ENCODE peak calls at places on chromosomes 11 and 22, in six cellular contexts. One of them, this sample, is unnamed.
A peak's percentile ranks its signal among the peaks of the same experiment; 100 is the strongest.

GRCh38 chr22:22934543-22935055 is 47.0 kb downstream of the IGLL5 start:
- DNase-seq in CD4-positive, alpha-beta T cell: no peak
- DNase-seq in BJ: no peak
- DNase-seq in mesothelial cell of epicardium: no peak
- DNase-seq in transverse colon: no peak
- DNase-seq in astrocyte of the spinal cord: no peak
- DNase-seq in this sample: no peak

GRCh38 chr22:30872282-30873041 is 96.1 kb downstream of the MORC2 start:
- DNase-seq in CD4-positive, alpha-beta T cell: no peak
- DNase-seq in BJ: no peak
- DNase-seq in mesothelial cell of epicardium: peak; percentile 29
- DNase-seq in transverse colon: peak; percentile 1
- DNase-seq in astrocyte of the spinal cord: no peak
- DNase-seq in this sample: no peak

GRCh38 chr11:123543796-123544195 is 110.6 kb downstream of the SCN3B start:
- DNase-seq in CD4-positive, alpha-beta T cell: no peak
- DNase-seq in BJ: peak; percentile 89
- DNase-seq in mesothelial cell of epicardium: no peak
- DNase-seq in transverse colon: no peak
- DNase-seq in astrocyte of the spinal cord: peak; percentile 75
- DNase-seq in this sample: no peak

GRCh38 chr11:89184021-89184420 is 6.3 kb downstream of the TYR start:
- DNase-seq in CD4-positive, alpha-beta T cell: no peak
- DNase-seq in BJ: no peak
- DNase-seq in mesothelial cell of epicardium: no peak
- DNase-seq in transverse colon: no peak
- DNase-seq in astrocyte of the spinal cord: peak; percentile 72
- DNase-seq in this sample: no peak

GRCh38 chr11:84045146-84045545 is 759.0 kb upstream of the CCDC90B start:
- DNase-seq in CD4-positive, alpha-beta T cell: no peak
- DNase-seq in BJ: no peak
- DNase-seq in mesothelial cell of epicardium: no peak
- DNase-seq in transverse colon: no peak
- DNase-seq in astrocyte of the spinal cord: no peak
- DNase-seq in this sample: no peak

GRCh38 chr22:42114721-42115120 is 15.9 kb downstream of the CYP2D6 start:
- DNase-seq in CD4-positive, alpha-beta T cell: no peak
- DNase-seq in BJ: no peak
- DNase-seq in mesothelial cell of epicardium: no peak
- DNase-seq in transverse colon: no peak
- DNase-seq in astrocyte of the spinal cord: no peak
- DNase-seq in this sample: peak; percentile 43

GRCh38 chr11:112903310-112903709 is 57.9 kb upstream of the NCAM1 start:
- DNase-seq in CD4-positive, alpha-beta T cell: no peak
- DNase-seq in BJ: no peak
- DNase-seq in mesothelial cell of epicardium: no peak
- DNase-seq in transverse colon: no peak
- DNase-seq in astrocyte of the spinal cord: no peak
- DNase-seq in this sample: peak; percentile 8

GRCh38 chr11:107385361-107385982 is 72.2 kb downstream of the CWF19L2 start:
- DNase-seq in CD4-positive, alpha-beta T cell: no peak
- DNase-seq in BJ: no peak
- DNase-seq in mesothelial cell of epicardium: no peak
- DNase-seq in transverse colon: no peak
- DNase-seq in astrocyte of the spinal cord: peak; percentile 13
- DNase-seq in this sample: no peak

GRCh38 chr11:77198440-77198849 is 70.4 kb downstream of the MYO7A start:
- DNase-seq in CD4-positive, alpha-beta T cell: no peak
- DNase-seq in BJ: no peak
- DNase-seq in mesothelial cell of epicardium: no peak
- DNase-seq in transverse colon: no peak
- DNase-seq in astrocyte of the spinal cord: no peak
- DNase-seq in this sample: peak; percentile 23

GRCh38 chr11:77879218-77879617 is 58.3 kb downstream of the AAMDC start:
- DNase-seq in CD4-positive, alpha-beta T cell: no peak
- DNase-seq in BJ: no peak
- DNase-seq in mesothelial cell of epicardium: no peak
- DNase-seq in transverse colon: no peak
- DNase-seq in astrocyte of the spinal cord: peak; percentile 18
- DNase-seq in this sample: no peak

GRCh38 chr11:44904261-44905080 is 46.2 kb downstream of the TP53I11 start:
- DNase-seq in CD4-positive, alpha-beta T cell: no peak
- DNase-seq in BJ: no peak
- DNase-seq in mesothelial cell of epicardium: no peak
- DNase-seq in transverse colon: no peak
- DNase-seq in astrocyte of the spinal cord: no peak
- DNase-seq in this sample: no peak

DNA sequence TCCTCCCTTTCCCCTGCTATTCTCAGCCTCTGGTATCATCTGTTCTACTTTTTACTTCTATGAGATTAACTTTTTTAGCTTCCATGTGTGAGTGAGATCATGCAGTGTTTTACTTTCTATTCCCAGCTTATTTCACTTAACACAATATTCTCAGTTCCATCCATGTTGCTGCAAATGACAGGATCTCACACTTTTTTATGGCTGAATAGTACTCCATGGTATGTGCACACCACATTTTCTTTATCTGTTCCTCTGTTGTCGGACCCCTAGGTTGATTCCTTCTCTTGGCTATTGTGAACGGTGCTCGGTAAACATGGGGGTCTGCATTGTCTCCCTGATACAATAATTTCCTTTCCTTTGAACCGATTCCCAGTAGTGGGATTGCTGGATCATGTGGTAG is 81.0 kb upstream of the RAB1B start:
- DNase-seq in CD4-positive, alpha-beta T cell: no peak
- DNase-seq in BJ: no peak
- DNase-seq in mesothelial cell of epicardium: no peak
- DNase-seq in transverse colon: no peak
- DNase-seq in astrocyte of the spinal cord: no peak
- DNase-seq in this sample: no peak
- TF ChIP-seq CTCF in CD4-positive, alpha-beta T cell: no peak
- TF ChIP-seq CTCF in BJ: no peak
- TF ChIP-seq CTCF in mesothelial cell of epicardium: no peak
- TF ChIP-seq CTCF in transverse colon: no peak
- TF ChIP-seq CTCF in astrocyte of the spinal cord: no peak
- TF ChIP-seq CTCF in this sample: no peak

DNA sequence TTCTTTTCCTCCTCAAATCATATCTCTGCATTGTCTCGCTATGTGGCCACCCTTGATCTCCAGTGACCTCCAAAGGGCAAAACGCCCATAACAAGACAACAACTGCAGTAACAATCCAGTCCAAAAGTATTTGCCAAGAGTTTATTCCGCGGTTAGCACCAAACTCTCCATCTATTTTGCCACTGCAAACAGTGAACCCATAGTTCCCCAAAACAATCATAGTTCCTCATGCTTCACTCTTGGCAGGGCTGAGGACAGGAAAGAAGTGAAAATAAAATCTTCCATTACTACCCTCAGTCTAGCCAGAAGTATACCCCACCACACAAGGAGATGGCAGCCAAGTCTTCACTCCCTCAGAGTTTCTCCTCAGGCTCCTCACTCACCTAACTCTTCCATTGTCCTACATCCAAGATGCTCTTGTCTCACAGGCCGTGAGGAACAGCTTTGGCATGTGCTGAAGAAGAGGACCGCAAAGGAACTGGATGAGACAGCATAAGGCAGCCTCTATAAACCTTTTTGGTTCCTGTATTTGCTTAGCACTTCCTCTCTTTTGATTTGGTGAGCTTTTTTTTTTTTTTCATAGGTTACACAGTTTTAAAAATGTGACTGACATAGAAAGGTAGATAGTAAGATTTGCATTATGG is at the start of gene LPXN:
- DNase-seq in CD4-positive, alpha-beta T cell: peak; percentile 45
- DNase-seq in BJ: no peak
- DNase-seq in mesothelial cell of epicardium: no peak
- DNase-seq in transverse colon: peak; percentile 48
- DNase-seq in astrocyte of the spinal cord: peak; percentile 39
- DNase-seq in this sample: no peak
- TF ChIP-seq CTCF in CD4-positive, alpha-beta T cell: no peak
- TF ChIP-seq CTCF in BJ: no peak
- TF ChIP-seq CTCF in mesothelial cell of epicardium: no peak
- TF ChIP-seq CTCF in transverse colon: no peak
- TF ChIP-seq CTCF in astrocyte of the spinal cord: no peak
- TF ChIP-seq CTCF in this sample: no peak

GRCh38 chr22:46660604-46661201 is 40.5 kb downstream of the GRAMD4 start:
- DNase-seq in CD4-positive, alpha-beta T cell: no peak
- DNase-seq in BJ: no peak
- DNase-seq in mesothelial cell of epicardium: no peak
- DNase-seq in transverse colon: peak; percentile 78
- DNase-seq in astrocyte of the spinal cord: no peak
- DNase-seq in this sample: no peak
- TF ChIP-seq CTCF in CD4-positive, alpha-beta T cell: no peak
- TF ChIP-seq CTCF in BJ: no peak
- TF ChIP-seq CTCF in mesothelial cell of epicardium: no peak
- TF ChIP-seq CTCF in transverse colon: no peak
- TF ChIP-seq CTCF in astrocyte of the spinal cord: no peak
- TF ChIP-seq CTCF in this sample: no peak

GRCh38 chr22:24270556-24271405 is at the start of gene SPECC1L:
- DNase-seq in CD4-positive, alpha-beta T cell: peak; percentile 91
- DNase-seq in BJ: peak; percentile 48
- DNase-seq in mesothelial cell of epicardium: peak; percentile 97
- DNase-seq in transverse colon: peak; percentile 94
- DNase-seq in astrocyte of the spinal cord: peak; percentile 93
- DNase-seq in this sample: peak; percentile 91
- TF ChIP-seq CTCF in CD4-positive, alpha-beta T cell: no peak
- TF ChIP-seq CTCF in BJ: peak; percentile 14
- TF ChIP-seq CTCF in mesothelial cell of epicardium: no peak
- TF ChIP-seq CTCF in transverse colon: no peak
- TF ChIP-seq CTCF in astrocyte of the spinal cord: no peak
- TF ChIP-seq CTCF in this sample: no peak

GRCh38 chr22:24833881-24834495 is 28.0 kb downstream of the SGSM1 start:
- DNase-seq in CD4-positive, alpha-beta T cell: no peak
- DNase-seq in BJ: no peak
- DNase-seq in mesothelial cell of epicardium: no peak
- DNase-seq in transverse colon: no peak
- DNase-seq in astrocyte of the spinal cord: no peak
- DNase-seq in this sample: no peak

GRCh38 chr22:24831678-24832077 is 25.7 kb downstream of the SGSM1 start:
- DNase-seq in CD4-positive, alpha-beta T cell: no peak
- DNase-seq in BJ: no peak
- DNase-seq in mesothelial cell of epicardium: no peak
- DNase-seq in transverse colon: no peak
- DNase-seq in astrocyte of the spinal cord: no peak
- DNase-seq in this sample: no peak

GRCh38 chr22:24834845-24835570 is 29.0 kb downstream of the SGSM1 start:
- DNase-seq in CD4-positive, alpha-beta T cell: no peak
- DNase-seq in BJ: no peak
- DNase-seq in mesothelial cell of epicardium: no peak
- DNase-seq in transverse colon: no peak
- DNase-seq in astrocyte of the spinal cord: no peak
- DNase-seq in this sample: no peak

GRCh38 chr22:24841261-24841660 is 35.2 kb downstream of the SGSM1 start:
- DNase-seq in CD4-positive, alpha-beta T cell: no peak
- DNase-seq in BJ: no peak
- DNase-seq in mesothelial cell of epicardium: no peak
- DNase-seq in transverse colon: peak; percentile 26
- DNase-seq in astrocyte of the spinal cord: no peak
- DNase-seq in this sample: no peak

GRCh38 chr22:24836282-24836681 is 30.3 kb downstream of the SGSM1 start:
- DNase-seq in CD4-positive, alpha-beta T cell: no peak
- DNase-seq in BJ: no peak
- DNase-seq in mesothelial cell of epicardium: no peak
- DNase-seq in transverse colon: no peak
- DNase-seq in astrocyte of the spinal cord: no peak
- DNase-seq in this sample: no peak
- TF ChIP-seq CTCF in CD4-positive, alpha-beta T cell: no peak
- TF ChIP-seq CTCF in BJ: no peak
- TF ChIP-seq CTCF in mesothelial cell of epicardium: no peak
- TF ChIP-seq CTCF in transverse colon: no peak
- TF ChIP-seq CTCF in astrocyte of the spinal cord: no peak
- TF ChIP-seq CTCF in this sample: no peak

DNA sequence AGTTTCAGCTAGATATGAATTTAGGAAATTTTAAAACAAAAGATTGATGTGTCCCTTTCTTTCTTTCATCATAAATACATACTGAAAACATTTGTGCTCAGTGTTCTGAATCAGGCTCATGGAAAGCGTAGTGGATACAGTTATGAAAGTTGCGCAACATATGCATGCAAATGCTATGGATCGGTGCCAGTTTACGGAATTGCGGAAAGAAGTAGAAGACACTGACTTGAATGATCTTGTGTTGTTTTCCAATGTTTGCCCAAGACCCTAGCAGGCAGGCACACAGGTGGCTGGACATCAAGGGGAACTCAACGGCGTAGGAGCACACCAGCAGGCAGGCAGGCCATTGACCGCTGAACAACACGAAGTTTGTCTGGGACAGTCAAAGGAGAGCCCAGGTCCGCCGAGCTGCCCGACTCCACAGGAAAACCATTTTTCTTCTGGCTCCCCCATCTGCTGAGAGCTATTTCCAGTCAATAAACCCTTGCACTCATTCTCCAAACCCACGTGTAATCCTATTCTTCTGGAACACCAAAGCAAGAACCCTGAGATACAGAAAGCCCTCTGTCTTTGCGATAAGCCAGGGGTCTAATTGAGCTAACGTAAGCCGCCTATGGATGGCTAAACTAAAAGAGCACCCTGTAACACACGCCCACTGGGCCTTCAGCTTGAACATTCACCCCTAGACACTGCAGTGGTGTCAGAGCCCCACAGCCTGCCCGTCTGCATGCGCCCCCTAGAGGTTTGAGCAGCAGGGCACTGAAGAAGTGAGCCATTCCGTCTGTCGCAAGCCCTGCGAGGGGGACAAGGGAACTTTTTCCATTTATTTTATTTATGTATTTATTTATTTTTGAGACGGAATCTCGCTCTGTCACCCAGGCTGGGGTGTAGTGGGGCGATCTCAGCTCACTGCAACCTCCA is 7.4 kb upstream of the BIRC3 start:
- DNase-seq in CD4-positive, alpha-beta T cell: no peak
- DNase-seq in BJ: no peak
- DNase-seq in mesothelial cell of epicardium: no peak
- DNase-seq in transverse colon: no peak
- DNase-seq in astrocyte of the spinal cord: no peak
- DNase-seq in this sample: no peak
- TF ChIP-seq CTCF in CD4-positive, alpha-beta T cell: no peak
- TF ChIP-seq CTCF in BJ: no peak
- TF ChIP-seq CTCF in mesothelial cell of epicardium: peak; percentile 32
- TF ChIP-seq CTCF in transverse colon: no peak
- TF ChIP-seq CTCF in astrocyte of the spinal cord: no peak
- TF ChIP-seq CTCF in this sample: peak; percentile 37

GRCh38 chr11:64935634-64936081 is at the start of gene GPHA2:
- DNase-seq in CD4-positive, alpha-beta T cell: no peak
- DNase-seq in BJ: no peak
- DNase-seq in mesothelial cell of epicardium: no peak
- DNase-seq in transverse colon: no peak
- DNase-seq in astrocyte of the spinal cord: peak; percentile 18
- DNase-seq in this sample: no peak
- TF ChIP-seq CTCF in CD4-positive, alpha-beta T cell: no peak
- TF ChIP-seq CTCF in BJ: peak; percentile 28
- TF ChIP-seq CTCF in mesothelial cell of epicardium: no peak
- TF ChIP-seq CTCF in transverse colon: no peak
- TF ChIP-seq CTCF in astrocyte of the spinal cord: peak; percentile 17
- TF ChIP-seq CTCF in this sample: no peak

This sample was measured in neural crest cell.